ENCODE peak calls at places on chromosomes 7 and 10, in nine cellular contexts. One of them, this sample, is unnamed.
A peak's percentile ranks its signal among the peaks of the same experiment; 100 is the strongest.

GRCh38 chr10:15472431-15473400 is 101.6 kb upstream of the FAM171A1 start:
- DNase-seq in heart left ventricle: no peak
- DNase-seq in cardiac muscle cell: peak; percentile 95
- DNase-seq in tibial artery: no peak
- DNase-seq in fibroblast of lung: peak; percentile 74
- DNase-seq in right atrium auricular region: no peak
- DNase-seq in cardiac fibroblast: peak; percentile 85
- DNase-seq in GM20000: no peak
- DNase-seq in CD8-positive, alpha-beta T cell: no peak
- DNase-seq in this sample: no peak

GRCh38 chr7:68406480-68406879 is 1191.8 kb upstream of the AUTS2 start:
- DNase-seq in tibial artery: no peak
- DNase-seq in CD8-positive, alpha-beta T cell: no peak
- DNase-seq in cardiac fibroblast: no peak
- DNase-seq in right atrium auricular region: no peak
- DNase-seq in fibroblast of lung: no peak
- DNase-seq in GM20000: no peak
- DNase-seq in heart left ventricle: no peak
- DNase-seq in cardiac muscle cell: no peak
- DNase-seq in this sample: no peak

GRCh38 chr10:61554925-61555324 is 101.7 kb upstream of the TMEM26 start:
- DNase-seq in heart left ventricle: no peak
- DNase-seq in fibroblast of lung: peak; percentile 7
- DNase-seq in tibial artery: no peak
- DNase-seq in cardiac fibroblast: peak; percentile 2
- DNase-seq in cardiac muscle cell: peak; percentile 27
- DNase-seq in CD8-positive, alpha-beta T cell: no peak
- DNase-seq in GM20000: no peak
- DNase-seq in right atrium auricular region: no peak
- DNase-seq in this sample: no peak

GRCh38 chr10:32210306-32211045 is 136.5 kb downstream of the EPC1 start:
- DNase-seq in tibial artery: no peak
- DNase-seq in cardiac muscle cell: peak; percentile 70
- DNase-seq in GM20000: no peak
- DNase-seq in fibroblast of lung: peak; percentile 72
- DNase-seq in right atrium auricular region: no peak
- DNase-seq in heart left ventricle: no peak
- DNase-seq in CD8-positive, alpha-beta T cell: no peak
- DNase-seq in cardiac fibroblast: peak; percentile 76
- DNase-seq in this sample: peak; percentile 61

GRCh38 chr10:68154211-68154497 is 44.9 kb downstream of the MYPN start:
- DNase-seq in CD8-positive, alpha-beta T cell: no peak
- DNase-seq in GM20000: no peak
- DNase-seq in tibial artery: no peak
- DNase-seq in right atrium auricular region: no peak
- DNase-seq in cardiac muscle cell: peak; percentile 68
- DNase-seq in cardiac fibroblast: peak; percentile 29
- DNase-seq in fibroblast of lung: peak; percentile 79
- DNase-seq in heart left ventricle: peak; percentile 63
- DNase-seq in this sample: no peak

GRCh38 chr10:2111936-2112335 is 374.6 kb upstream of the ADARB2 start:
- DNase-seq in tibial artery: no peak
- DNase-seq in right atrium auricular region: no peak
- DNase-seq in cardiac fibroblast: peak; percentile 32
- DNase-seq in heart left ventricle: no peak
- DNase-seq in CD8-positive, alpha-beta T cell: no peak
- DNase-seq in cardiac muscle cell: no peak
- DNase-seq in fibroblast of lung: peak; percentile 3
- DNase-seq in GM20000: no peak
- DNase-seq in this sample: no peak

GRCh38 chr7:51015581-51015980 is 232.9 kb upstream of the GRB10 start:
- DNase-seq in cardiac muscle cell: no peak
- DNase-seq in heart left ventricle: peak; percentile 4
- DNase-seq in cardiac fibroblast: no peak
- DNase-seq in tibial artery: no peak
- DNase-seq in right atrium auricular region: peak; percentile 16
- DNase-seq in CD8-positive, alpha-beta T cell: no peak
- DNase-seq in fibroblast of lung: no peak
- DNase-seq in GM20000: no peak
- DNase-seq in this sample: no peak

GRCh38 chr10:59622320-59622901 is 87.2 kb downstream of the SLC16A9 start:
- DNase-seq in right atrium auricular region: peak; percentile 60
- DNase-seq in GM20000: peak; percentile 24
- DNase-seq in CD8-positive, alpha-beta T cell: no peak
- DNase-seq in fibroblast of lung: peak; percentile 80
- DNase-seq in tibial artery: no peak
- DNase-seq in heart left ventricle: peak; percentile 20
- DNase-seq in cardiac muscle cell: peak; percentile 73
- DNase-seq in cardiac fibroblast: peak; percentile 80
- DNase-seq in this sample: peak; percentile 49

GRCh38 chr10:21634599-21635365 is 100.8 kb downstream of the MLLT10 start:
- DNase-seq in tibial artery: no peak
- DNase-seq in cardiac fibroblast: peak; percentile 25
- DNase-seq in CD8-positive, alpha-beta T cell: no peak
- DNase-seq in fibroblast of lung: peak; percentile 12
- DNase-seq in right atrium auricular region: no peak
- DNase-seq in GM20000: no peak
- DNase-seq in cardiac muscle cell: no peak
- DNase-seq in heart left ventricle: no peak
- DNase-seq in this sample: no peak

GRCh38 chr10:4138146-4138721 is 353.2 kb upstream of the KLF6 start:
- DNase-seq in CD8-positive, alpha-beta T cell: no peak
- DNase-seq in GM20000: no peak
- DNase-seq in cardiac fibroblast: no peak
- DNase-seq in right atrium auricular region: no peak
- DNase-seq in cardiac muscle cell: peak; percentile 3
- DNase-seq in heart left ventricle: no peak
- DNase-seq in tibial artery: no peak
- DNase-seq in fibroblast of lung: no peak
- DNase-seq in this sample: peak; percentile 8

GRCh38 chr7:81244213-81244612 is 325.4 kb upstream of the SEMA3C start:
- DNase-seq in fibroblast of lung: peak; percentile 80
- DNase-seq in CD8-positive, alpha-beta T cell: no peak
- DNase-seq in cardiac fibroblast: peak; percentile 70
- DNase-seq in cardiac muscle cell: peak; percentile 64
- DNase-seq in tibial artery: no peak
- DNase-seq in right atrium auricular region: no peak
- DNase-seq in GM20000: no peak
- DNase-seq in heart left ventricle: no peak
- DNase-seq in this sample: no peak

DNA sequence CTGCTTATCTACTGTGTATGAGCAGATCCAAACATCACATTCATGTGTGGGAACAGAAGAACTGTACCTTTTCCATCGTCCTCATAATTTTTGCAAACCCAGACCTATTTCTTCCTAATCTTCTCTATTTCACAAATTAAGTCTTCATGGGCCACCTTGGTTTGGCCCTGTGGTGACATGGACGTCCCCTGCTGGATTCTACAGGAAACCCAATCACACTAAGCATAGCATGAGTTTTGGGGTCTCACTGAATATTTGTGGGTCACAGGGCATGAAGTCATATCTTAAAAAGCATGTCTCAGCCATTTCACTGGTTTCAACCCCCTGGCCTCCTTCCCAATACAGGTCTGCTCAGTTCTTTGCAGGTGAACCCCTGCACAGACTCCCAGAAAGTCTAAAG is 35.8 kb upstream of the CDCA7L start:
- DNase-seq in cardiac fibroblast: no peak
- DNase-seq in heart left ventricle: no peak
- DNase-seq in GM20000: no peak
- DNase-seq in CD8-positive, alpha-beta T cell: no peak
- DNase-seq in tibial artery: no peak
- DNase-seq in right atrium auricular region: no peak
- DNase-seq in fibroblast of lung: no peak
- DNase-seq in cardiac muscle cell: no peak
- DNase-seq in this sample: no peak
- TF ChIP-seq CTCF in cardiac fibroblast: no peak
- TF ChIP-seq CTCF in heart left ventricle: no peak
- TF ChIP-seq CTCF in GM20000: no peak
- TF ChIP-seq CTCF in CD8-positive, alpha-beta T cell: no peak
- TF ChIP-seq CTCF in tibial artery: no peak
- TF ChIP-seq CTCF in right atrium auricular region: no peak
- TF ChIP-seq CTCF in fibroblast of lung: no peak
- TF ChIP-seq CTCF in cardiac muscle cell: no peak
- TF ChIP-seq CTCF in this sample: no peak

DNA sequence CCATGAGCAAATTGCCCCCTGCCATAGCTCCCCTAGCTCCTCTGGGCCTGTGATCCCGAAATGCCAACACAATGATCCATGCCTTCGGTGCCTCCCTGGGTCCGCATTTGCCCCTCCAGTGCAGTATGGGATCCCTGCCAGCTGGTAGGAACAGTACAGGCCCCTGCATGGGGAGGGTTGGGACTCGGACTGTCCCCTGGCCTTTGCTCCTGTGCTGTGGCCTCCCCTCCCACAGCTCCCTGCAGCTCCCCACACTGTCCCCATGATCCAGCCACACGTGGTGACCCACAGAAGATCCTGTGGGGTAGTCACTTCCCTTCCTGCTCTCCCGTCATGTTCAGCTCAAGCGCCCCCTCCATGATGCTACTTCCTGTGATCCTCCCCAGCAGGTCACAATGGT is 140.3 kb downstream of the MAPK8 start:
- DNase-seq in tibial artery: peak; percentile 57
- DNase-seq in GM20000: peak; percentile 9
- DNase-seq in CD8-positive, alpha-beta T cell: no peak
- DNase-seq in heart left ventricle: peak; percentile 14
- DNase-seq in cardiac fibroblast: no peak
- DNase-seq in fibroblast of lung: no peak
- DNase-seq in cardiac muscle cell: no peak
- DNase-seq in right atrium auricular region: no peak
- DNase-seq in this sample: no peak
- TF ChIP-seq CTCF in tibial artery: no peak
- TF ChIP-seq CTCF in GM20000: no peak
- TF ChIP-seq CTCF in CD8-positive, alpha-beta T cell: no peak
- TF ChIP-seq CTCF in heart left ventricle: no peak
- TF ChIP-seq CTCF in cardiac fibroblast: no peak
- TF ChIP-seq CTCF in fibroblast of lung: no peak
- TF ChIP-seq CTCF in cardiac muscle cell: no peak
- TF ChIP-seq CTCF in right atrium auricular region: no peak
- TF ChIP-seq CTCF in this sample: no peak

DNA sequence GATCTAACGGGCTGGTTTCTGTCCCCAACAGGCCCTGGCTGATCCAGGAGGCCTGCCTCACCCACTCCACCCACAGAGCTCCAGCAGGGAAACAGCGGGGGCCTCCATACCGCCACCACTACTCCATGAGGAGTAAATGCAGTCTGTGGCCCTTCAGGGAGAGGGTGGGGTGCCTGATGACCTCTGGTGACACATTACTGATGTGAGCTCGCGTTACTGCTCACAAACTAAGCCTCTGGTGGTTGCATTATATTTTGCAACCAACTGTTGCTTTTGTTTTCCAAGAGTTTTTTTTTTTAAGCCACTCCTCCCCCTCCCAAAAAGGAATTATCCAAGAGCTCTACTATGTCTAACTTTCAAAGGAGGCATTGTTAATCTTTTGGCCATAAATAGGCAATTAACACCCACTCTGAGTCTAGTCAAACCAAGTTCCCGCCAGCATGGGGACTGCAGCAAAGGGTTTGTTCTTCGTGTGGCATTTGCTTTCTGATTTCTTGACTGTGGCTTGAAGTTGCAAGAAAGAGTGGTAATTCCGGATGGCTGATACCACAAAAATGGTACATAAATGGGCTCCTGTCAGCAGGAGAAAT is 72.6 kb downstream of the FAM53B start:
- DNase-seq in right atrium auricular region: peak; percentile 84
- DNase-seq in cardiac fibroblast: peak; percentile 39
- DNase-seq in cardiac muscle cell: peak; percentile 59
- DNase-seq in heart left ventricle: peak; percentile 53
- DNase-seq in GM20000: no peak
- DNase-seq in CD8-positive, alpha-beta T cell: no peak
- DNase-seq in fibroblast of lung: peak; percentile 61
- DNase-seq in tibial artery: no peak
- DNase-seq in this sample: no peak
- TF ChIP-seq CTCF in right atrium auricular region: no peak
- TF ChIP-seq CTCF in cardiac fibroblast: peak; percentile 9
- TF ChIP-seq CTCF in cardiac muscle cell: peak; percentile 22
- TF ChIP-seq CTCF in heart left ventricle: peak; percentile 50
- TF ChIP-seq CTCF in GM20000: no peak
- TF ChIP-seq CTCF in CD8-positive, alpha-beta T cell: no peak
- TF ChIP-seq CTCF in fibroblast of lung: no peak
- TF ChIP-seq CTCF in tibial artery: no peak
- TF ChIP-seq CTCF in this sample: peak; percentile 41

GRCh38 chr10:23358357-23358756 is 13.8 kb upstream of the C10orf67 start:
- DNase-seq in fibroblast of lung: peak; percentile 60
- DNase-seq in tibial artery: no peak
- DNase-seq in GM20000: no peak
- DNase-seq in cardiac fibroblast: no peak
- DNase-seq in cardiac muscle cell: peak; percentile 37
- DNase-seq in heart left ventricle: no peak
- DNase-seq in CD8-positive, alpha-beta T cell: no peak
- DNase-seq in right atrium auricular region: no peak
- DNase-seq in this sample: no peak
- TF ChIP-seq CTCF in fibroblast of lung: peak; percentile 60
- TF ChIP-seq CTCF in tibial artery: no peak
- TF ChIP-seq CTCF in GM20000: no peak
- TF ChIP-seq CTCF in cardiac fibroblast: peak; percentile 20
- TF ChIP-seq CTCF in cardiac muscle cell: peak; percentile 47
- TF ChIP-seq CTCF in heart left ventricle: no peak
- TF ChIP-seq CTCF in CD8-positive, alpha-beta T cell: no peak
- TF ChIP-seq CTCF in right atrium auricular region: no peak
- TF ChIP-seq CTCF in this sample: peak; percentile 71

DNA sequence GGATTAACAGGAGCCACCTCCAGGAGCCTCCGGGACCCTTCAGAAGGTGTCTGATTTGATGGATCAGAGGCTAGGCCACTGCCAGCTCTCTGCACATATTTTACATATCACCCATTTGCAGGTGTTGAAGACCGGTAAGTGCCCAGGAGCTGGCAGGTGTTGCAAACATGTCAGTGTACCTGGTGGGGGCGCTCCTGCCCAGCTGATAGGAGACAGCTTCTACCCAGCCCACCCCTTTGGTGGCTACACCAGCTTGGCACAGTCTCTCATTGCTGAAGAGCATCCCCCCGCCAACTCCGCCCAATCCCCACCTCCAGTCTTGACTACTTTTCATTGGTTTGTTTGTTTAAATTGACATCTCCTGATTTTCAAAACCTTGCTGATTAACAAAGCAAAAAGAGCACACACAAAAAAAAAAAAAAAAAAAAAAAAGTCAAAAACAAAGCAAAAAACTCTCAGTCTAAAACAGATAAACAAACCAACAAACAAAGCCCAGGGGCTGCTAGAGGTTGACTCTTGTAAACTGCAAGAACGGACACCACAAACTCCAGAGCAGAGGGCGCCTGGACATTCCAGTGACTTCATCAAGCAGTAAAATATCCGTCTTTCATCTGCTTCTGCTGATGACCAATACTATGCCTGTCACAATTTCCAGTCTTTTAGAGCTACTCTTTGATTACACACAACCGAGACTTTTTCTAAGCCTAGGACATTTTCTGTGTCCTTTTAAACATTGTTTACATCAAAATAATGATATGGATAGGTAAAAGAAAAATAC is 275.3 kb downstream of the NRG3 start:
- DNase-seq in tibial artery: no peak
- DNase-seq in GM20000: peak; percentile 5
- DNase-seq in right atrium auricular region: no peak
- DNase-seq in fibroblast of lung: no peak
- DNase-seq in heart left ventricle: peak; percentile 18
- DNase-seq in cardiac fibroblast: peak; percentile 71
- DNase-seq in CD8-positive, alpha-beta T cell: no peak
- DNase-seq in cardiac muscle cell: peak; percentile 27
- DNase-seq in this sample: no peak
- TF ChIP-seq CTCF in tibial artery: no peak
- TF ChIP-seq CTCF in GM20000: no peak
- TF ChIP-seq CTCF in right atrium auricular region: no peak
- TF ChIP-seq CTCF in fibroblast of lung: no peak
- TF ChIP-seq CTCF in heart left ventricle: peak; percentile 16
- TF ChIP-seq CTCF in cardiac fibroblast: peak; percentile 45
- TF ChIP-seq CTCF in CD8-positive, alpha-beta T cell: no peak
- TF ChIP-seq CTCF in cardiac muscle cell: peak; percentile 23
- TF ChIP-seq CTCF in this sample: no peak

GRCh38 chr7:28840515-28841125 is 117.5 kb downstream of the TRIL start:
- DNase-seq in right atrium auricular region: no peak
- DNase-seq in cardiac fibroblast: peak; percentile 29
- DNase-seq in heart left ventricle: no peak
- DNase-seq in tibial artery: no peak
- DNase-seq in CD8-positive, alpha-beta T cell: no peak
- DNase-seq in fibroblast of lung: peak; percentile 12
- DNase-seq in GM20000: peak; percentile 53
- DNase-seq in cardiac muscle cell: peak; percentile 21
- DNase-seq in this sample: peak; percentile 12
- TF ChIP-seq CTCF in right atrium auricular region: no peak
- TF ChIP-seq CTCF in cardiac fibroblast: peak; percentile 59
- TF ChIP-seq CTCF in heart left ventricle: peak; percentile 49
- TF ChIP-seq CTCF in tibial artery: peak; percentile 9
- TF ChIP-seq CTCF in CD8-positive, alpha-beta T cell: no peak
- TF ChIP-seq CTCF in fibroblast of lung: peak; percentile 65
- TF ChIP-seq CTCF in GM20000: peak; percentile 2
- TF ChIP-seq CTCF in cardiac muscle cell: peak; percentile 60
- TF ChIP-seq CTCF in this sample: peak; percentile 65

This sample was measured in HFFc6.